ENCODE peak calls at places on chromosomes 5 and 9, in ten cellular contexts. C is pancreas; U is progenitor cell of endocrine pancreas; T is posterior cingulate gyrus; E is NCI-H2081; X is fibroblast of gingiva; I is HT-29; D is AG20443; J is activated naive CD8-positive, alpha-beta T cell treated with anti-CD3 and anti-CD28 coated beads, Interleukin-2, amount 50 U/mL, for 24 hours; W is Kasumi-1. R is an unnamed sample.
A peak's percentile ranks its signal among the peaks of the same experiment; 100 is the strongest.

GRCh38 chr9:130860458-130861316 is 25.6 kb downstream of the ABL1 start:
- DNase-seq in J (no peak), E (no peak), T (no peak), I (no peak), U (no peak), C (no peak), X (peak; percentile 94), W (no peak), D (peak; percentile 90), R (no peak)

GRCh38 chr9:81625969-81626368 is 63.4 kb downstream of the TLE1 start:
- DNase-seq in I (no peak), W (no peak), T (no peak), X (no peak), D (no peak), U (no peak), J (no peak), E (no peak), C (no peak), R (no peak)

GRCh38 chr9:83477571-83477970 is 60.6 kb downstream of the FRMD3 start:
- DNase-seq in W (no peak), J (no peak), D (peak; percentile 17), C (no peak), I (no peak), T (no peak), E (no peak), U (no peak), X (no peak), R (no peak)

GRCh38 chr9:111179577-111179976 is 141.3 kb upstream of the LPAR1 start:
- DNase-seq in W (no peak), T (no peak), I (no peak), E (no peak), D (no peak), U (no peak), C (no peak), X (no peak), J (no peak), R (no peak)

GRCh38 chr9:21993007-21993406 is 1.2 kb downstream of the CDKN2A start:
- DNase-seq in D (no peak), E (no peak), I (no peak), X (no peak), W (no peak), C (no peak), U (no peak), J (no peak), T (no peak), R (no peak)

GRCh38 chr9:22307013-22307711 is 139.5 kb upstream of the DMRTA1 start:
- DNase-seq in U (no peak), D (peak; percentile 57), I (peak; percentile 66), E (peak; percentile 62), T (no peak), W (peak; percentile 24), X (peak; percentile 52), J (no peak), C (no peak), R (no peak)

GRCh38 chr9:127720031-127720864 is 4.4 kb downstream of the TTC16 start:
- DNase-seq in T (no peak), C (no peak), E (no peak), D (no peak), W (no peak), X (no peak), J (peak; percentile 32), U (no peak), I (no peak), R (no peak)

GRCh38 chr5:18487928-18488480 is 853.7 kb downstream of the TAF11L14 start:
- DNase-seq in I (no peak), T (no peak), C (no peak), E (no peak), U (no peak), W (no peak), D (no peak), X (no peak), J (no peak), R (no peak)

GRCh38 chr5:153504726-153505125 is 14.3 kb downstream of the GRIA1 start:
- DNase-seq in I (no peak), W (no peak), T (no peak), X (no peak), J (no peak), C (no peak), E (no peak), D (no peak), U (no peak), R (no peak)

GRCh38 chr9:99873943-99874584 is 32.4 kb upstream of the STX17 start:
- DNase-seq in X (no peak), J (no peak), C (no peak), W (no peak), E (no peak), U (no peak), I (no peak), T (no peak), D (no peak), R (no peak)

GRCh38 chr9:38177680-38178079 is 108.7 kb upstream of the SHB start:
- DNase-seq in E (no peak), T (no peak), W (no peak), D (no peak), I (no peak), J (no peak), C (no peak), X (no peak), U (no peak), R (no peak)

GRCh38 chr5:57262533-57262932 is 88.7 kb downstream of the GPBP1 start:
- DNase-seq in X (no peak), J (no peak), U (no peak), I (no peak), E (no peak), C (no peak), W (no peak), D (no peak), T (no peak), R (no peak)

GRCh38 chr5:88925692-88926490 is 42.9 kb upstream of the MEF2C start:
- DNase-seq in C (no peak), T (no peak), U (no peak), D (no peak), I (no peak), X (no peak), E (no peak), W (no peak), J (no peak), R (no peak)